ENCODE peak calls at places on chromosomes 12 and 14, in seven cellular contexts. One of them, this sample, is unnamed.

GRCh38 chr14:50666772-50667490 is 1.2 kb downstream of the SAV1 start:
- DNase-seq in HEK293T: peak; percentile 33
- DNase-seq in posterior vena cava: no peak
- DNase-seq in suprapubic skin: no peak
- DNase-seq in D341Med: peak; percentile 26
- DNase-seq in body of pancreas: peak; percentile 56
- DNase-seq in sciatic nerve: no peak
- DNase-seq in this sample: peak; percentile 50

GRCh38 chr12:124613151-124613585 is 45.8 kb upstream of the NCOR2 start:
- DNase-seq in sciatic nerve: no peak
- DNase-seq in D341Med: no peak
- DNase-seq in body of pancreas: no peak
- DNase-seq in posterior vena cava: no peak
- DNase-seq in suprapubic skin: no peak
- DNase-seq in HEK293T: no peak
- DNase-seq in this sample: peak; percentile 48

GRCh38 chr12:74539765-74540526 is 2.3 kb downstream of the ATXN7L3B start:
- DNase-seq in D341Med: no peak
- DNase-seq in posterior vena cava: peak; percentile 45
- DNase-seq in HEK293T: peak; percentile 6
- DNase-seq in body of pancreas: no peak
- DNase-seq in sciatic nerve: no peak
- DNase-seq in suprapubic skin: no peak
- DNase-seq in this sample: no peak

GRCh38 chr14:54566410-54567223 is at the start of gene SAMD4A:
- DNase-seq in body of pancreas: peak; percentile 72
- DNase-seq in sciatic nerve: peak; percentile 88
- DNase-seq in D341Med: peak; percentile 74
- DNase-seq in HEK293T: peak; percentile 61
- DNase-seq in suprapubic skin: peak; percentile 86
- DNase-seq in posterior vena cava: peak; percentile 94
- DNase-seq in this sample: peak; percentile 67

GRCh38 chr14:26926585-26926984 is 328.8 kb upstream of the NOVA1 start:
- DNase-seq in D341Med: no peak
- DNase-seq in body of pancreas: no peak
- DNase-seq in sciatic nerve: no peak
- DNase-seq in suprapubic skin: no peak
- DNase-seq in HEK293T: no peak
- DNase-seq in posterior vena cava: no peak
- DNase-seq in this sample: no peak

GRCh38 chr12:52630609-52631200 is 12.3 kb upstream of the KRT73 start:
- DNase-seq in body of pancreas: no peak
- DNase-seq in D341Med: peak; percentile 1
- DNase-seq in HEK293T: no peak
- DNase-seq in suprapubic skin: no peak
- DNase-seq in posterior vena cava: no peak
- DNase-seq in sciatic nerve: no peak
- DNase-seq in this sample: no peak

GRCh38 chr14:91879196-91879595 is 11.9 kb upstream of the TC2N start:
- DNase-seq in body of pancreas: no peak
- DNase-seq in HEK293T: no peak
- DNase-seq in suprapubic skin: no peak
- DNase-seq in posterior vena cava: no peak
- DNase-seq in D341Med: no peak
- DNase-seq in sciatic nerve: no peak
- DNase-seq in this sample: no peak

GRCh38 chr12:47032644-47033043 is 46.8 kb upstream of the PCED1B start:
- DNase-seq in posterior vena cava: no peak
- DNase-seq in body of pancreas: no peak
- DNase-seq in D341Med: no peak
- DNase-seq in suprapubic skin: no peak
- DNase-seq in sciatic nerve: no peak
- DNase-seq in HEK293T: peak; percentile 8
- DNase-seq in this sample: no peak

GRCh38 chr12:70449074-70449757 is 83.1 kb downstream of the KCNMB4 start:
- DNase-seq in suprapubic skin: no peak
- DNase-seq in sciatic nerve: no peak
- DNase-seq in D341Med: no peak
- DNase-seq in body of pancreas: no peak
- DNase-seq in HEK293T: no peak
- DNase-seq in posterior vena cava: no peak
- DNase-seq in this sample: no peak

GRCh38 chr12:96143392-96143791 is 50.8 kb upstream of the ELK3 start:
- DNase-seq in HEK293T: no peak
- DNase-seq in body of pancreas: no peak
- DNase-seq in D341Med: no peak
- DNase-seq in posterior vena cava: no peak
- DNase-seq in suprapubic skin: no peak
- DNase-seq in sciatic nerve: no peak
- DNase-seq in this sample: no peak

GRCh38 chr12:94570161-94570560 is 80.2 kb downstream of the TMCC3 start:
- DNase-seq in body of pancreas: no peak
- DNase-seq in sciatic nerve: no peak
- DNase-seq in suprapubic skin: no peak
- DNase-seq in posterior vena cava: no peak
- DNase-seq in HEK293T: no peak
- DNase-seq in D341Med: no peak
- DNase-seq in this sample: no peak

GRCh38 chr12:80778005-80778541 is 61.4 kb downstream of the MYF5 start:
- DNase-seq in sciatic nerve: peak; percentile 73
- DNase-seq in body of pancreas: peak; percentile 70
- DNase-seq in D341Med: peak; percentile 48
- DNase-seq in posterior vena cava: peak; percentile 69
- DNase-seq in HEK293T: peak; percentile 50
- DNase-seq in suprapubic skin: no peak
- DNase-seq in this sample: peak; percentile 33

GRCh38 chr12:79685068-79685467 is 5.7 kb downstream of the PAWR start:
- DNase-seq in suprapubic skin: no peak
- DNase-seq in posterior vena cava: no peak
- DNase-seq in sciatic nerve: no peak
- DNase-seq in body of pancreas: no peak
- DNase-seq in HEK293T: no peak
- DNase-seq in D341Med: no peak
- DNase-seq in this sample: no peak

GRCh38 chr12:68259318-68259940 is 6.0 kb upstream of the IL22 start:
- DNase-seq in HEK293T: no peak
- DNase-seq in suprapubic skin: no peak
- DNase-seq in body of pancreas: no peak
- DNase-seq in sciatic nerve: no peak
- DNase-seq in posterior vena cava: no peak
- DNase-seq in D341Med: no peak
- DNase-seq in this sample: no peak

GRCh38 chr12:46266869-46267617 is 1.8 kb downstream of the SLC38A1 start:
- DNase-seq in suprapubic skin: peak; percentile 86
- DNase-seq in sciatic nerve: peak; percentile 63
- DNase-seq in D341Med: peak; percentile 61
- DNase-seq in HEK293T: peak; percentile 27
- DNase-seq in body of pancreas: peak; percentile 70
- DNase-seq in posterior vena cava: peak; percentile 86
- DNase-seq in this sample: peak; percentile 70

GRCh38 chr12:26963413-26963812 is 25.1 kb downstream of the FGFR1OP2 start:
- DNase-seq in posterior vena cava: no peak
- DNase-seq in D341Med: no peak
- DNase-seq in sciatic nerve: no peak
- DNase-seq in suprapubic skin: no peak
- DNase-seq in body of pancreas: no peak
- DNase-seq in HEK293T: no peak
- DNase-seq in this sample: no peak

GRCh38 chr12:49910331-49911212 is 6.9 kb upstream of the FAIM2 start:
- DNase-seq in HEK293T: no peak
- DNase-seq in suprapubic skin: no peak
- DNase-seq in posterior vena cava: peak; percentile 67
- DNase-seq in sciatic nerve: no peak
- DNase-seq in D341Med: no peak
- DNase-seq in body of pancreas: peak; percentile 4
- DNase-seq in this sample: no peak

GRCh38 chr14:72699852-72700257 is 194.0 kb downstream of the DPF3 start:
- DNase-seq in body of pancreas: no peak
- DNase-seq in posterior vena cava: no peak
- DNase-seq in sciatic nerve: no peak
- DNase-seq in D341Med: no peak
- DNase-seq in HEK293T: no peak
- DNase-seq in suprapubic skin: no peak
- DNase-seq in this sample: no peak

GRCh38 chr12:130137141-130138018 is 24.9 kb upstream of the FZD10 start:
- DNase-seq in D341Med: no peak
- DNase-seq in sciatic nerve: no peak
- DNase-seq in HEK293T: no peak
- DNase-seq in body of pancreas: no peak
- DNase-seq in posterior vena cava: no peak
- DNase-seq in suprapubic skin: no peak
- DNase-seq in this sample: no peak

GRCh38 chr14:31025335-31026075 is at the start of gene AP4S1:
- DNase-seq in D341Med: peak; percentile 75
- DNase-seq in HEK293T: peak; percentile 48
- DNase-seq in sciatic nerve: peak; percentile 67
- DNase-seq in suprapubic skin: peak; percentile 83
- DNase-seq in posterior vena cava: peak; percentile 86
- DNase-seq in body of pancreas: peak; percentile 46
- DNase-seq in this sample: peak; percentile 36

GRCh38 chr12:5807538-5808219 is 137.4 kb downstream of the ANO2 start:
- DNase-seq in body of pancreas: no peak
- DNase-seq in posterior vena cava: no peak
- DNase-seq in sciatic nerve: no peak
- DNase-seq in HEK293T: no peak
- DNase-seq in suprapubic skin: no peak
- DNase-seq in D341Med: no peak
- DNase-seq in this sample: no peak

GRCh38 chr14:32512813-32513212 is 183.7 kb downstream of the AKAP6 start:
- DNase-seq in D341Med: no peak
- DNase-seq in posterior vena cava: no peak
- DNase-seq in sciatic nerve: no peak
- DNase-seq in HEK293T: no peak
- DNase-seq in suprapubic skin: no peak
- DNase-seq in body of pancreas: no peak
- DNase-seq in this sample: no peak

GRCh38 chr12:89166525-89166934 is 185.8 kb downstream of the DUSP6 start:
- DNase-seq in HEK293T: no peak
- DNase-seq in suprapubic skin: no peak
- DNase-seq in sciatic nerve: no peak
- DNase-seq in D341Med: no peak
- DNase-seq in body of pancreas: no peak
- DNase-seq in posterior vena cava: no peak
- DNase-seq in this sample: no peak

GRCh38 chr14:63650336-63650952 is 8.8 kb upstream of the WDR89 start:
- DNase-seq in D341Med: no peak
- DNase-seq in sciatic nerve: no peak
- DNase-seq in body of pancreas: peak; percentile 56
- DNase-seq in posterior vena cava: no peak
- DNase-seq in suprapubic skin: no peak
- DNase-seq in HEK293T: no peak
- DNase-seq in this sample: no peak

GRCh38 chr12:121494093-121494787 is 86.6 kb downstream of the KDM2B start:
- DNase-seq in sciatic nerve: peak; percentile 65
- DNase-seq in suprapubic skin: no peak
- DNase-seq in D341Med: peak; percentile 75
- DNase-seq in body of pancreas: peak; percentile 30
- DNase-seq in HEK293T: peak; percentile 61
- DNase-seq in posterior vena cava: no peak
- DNase-seq in this sample: peak; percentile 46

GRCh38 chr12:53941187-53941586 is 2.6 kb downstream of the HOXC13 start:
- DNase-seq in D341Med: no peak
- DNase-seq in sciatic nerve: no peak
- DNase-seq in body of pancreas: no peak
- DNase-seq in suprapubic skin: no peak
- DNase-seq in HEK293T: no peak
- DNase-seq in posterior vena cava: no peak
- DNase-seq in this sample: no peak

GRCh38 chr12:80763874-80764273 is 47.2 kb downstream of the MYF5 start:
- DNase-seq in D341Med: peak; percentile 26
- DNase-seq in HEK293T: peak; percentile 24
- DNase-seq in sciatic nerve: no peak
- DNase-seq in posterior vena cava: no peak
- DNase-seq in body of pancreas: no peak
- DNase-seq in suprapubic skin: no peak
- DNase-seq in this sample: no peak